ENCODE peak calls at places on chromosomes 11 and 22, in five cellular contexts. R, K, Y, L and N are unnamed samples.

GRCh38 chr11:15412054-15412453 is 297.3 kb downstream of the INSC start:
- DNase-seq in R (no peak), K (no peak), Y (no peak), L (no peak), N (no peak)

GRCh38 chr11:92311616-92312449 is 87.2 kb downstream of the FAT3 start:
- DNase-seq in Y (no peak), L (no peak), R (no peak), K (no peak), N (no peak)

GRCh38 chr11:11857769-11858168 is 16.0 kb downstream of the USP47 start:
- DNase-seq in Y (no peak), R (no peak), L (no peak), K (no peak), N (no peak)

GRCh38 chr11:57324154-57324885 is 432 bp downstream of the TNKS1BP1 start:
- DNase-seq in R (no peak), Y (peak; percentile 70), K (peak; percentile 61), L (peak; percentile 40), N (peak; percentile 40)

GRCh38 chr11:8834379-8834778 is 76.6 kb upstream of the AKIP1 start:
- DNase-seq in Y (no peak), L (no peak), K (no peak), R (no peak), N (no peak)

GRCh38 chr22:36383110-36383581 is 4.6 kb downstream of the MYH9 start:
- DNase-seq in L (no peak), K (no peak), R (no peak), Y (peak; percentile 55), N (no peak)

GRCh38 chr22:42662114-42663021 is 13.2 kb upstream of the CYB5R3 start:
- DNase-seq in L (peak; percentile 79), K (peak; percentile 72), Y (peak; percentile 70), R (peak; percentile 81), N (peak; percentile 53)

GRCh38 chr11:83054904-83055380 is 16.8 kb downstream of the RAB30 start:
- DNase-seq in R (no peak), L (no peak), K (no peak), Y (no peak), N (no peak)

GRCh38 chr11:131763193-131763890 is 392.9 kb downstream of the NTM start:
- DNase-seq in R (no peak), Y (no peak), L (no peak), K (no peak), N (no peak)

GRCh38 chr11:131428853-131429252 is 58.4 kb downstream of the NTM start:
- DNase-seq in R (no peak), Y (no peak), L (no peak), K (no peak), N (no peak)

GRCh38 chr11:92846542-92847125 is 122.8 kb upstream of the MTNR1B start:
- DNase-seq in L (no peak), Y (no peak), K (no peak), R (no peak), N (no peak)

GRCh38 chr11:89498845-89499448 is 7.8 kb upstream of the NOX4 start:
- DNase-seq in Y (no peak), L (no peak), K (no peak), R (no peak), N (no peak)

GRCh38 chr11:35337136-35337918 is 82.0 kb downstream of the SLC1A2 start:
- DNase-seq in Y (no peak), K (peak; percentile 68), R (no peak), L (peak; percentile 62), N (peak; percentile 70)

GRCh38 chr11:14248577-14248976 is 110.4 kb downstream of the RRAS2 start:
- DNase-seq in Y (no peak), L (no peak), R (no peak), K (no peak), N (no peak)

GRCh38 chr22:39459681-39460080 is 2.9 kb downstream of the MGAT3 start:
- DNase-seq in Y (no peak), R (no peak), K (no peak), L (no peak), N (no peak)

GRCh38 chr11:110092577-110093406 is at the start of gene ZC3H12C:
- DNase-seq in R (peak; percentile 80), L (peak; percentile 83), Y (peak; percentile 57), K (peak; percentile 92), N (peak; percentile 59)
- TF ChIP-seq POLR2A in R (peak; percentile 19), L (peak; percentile 17), Y (peak; percentile 81), K (peak; percentile 74), N (no peak)

GRCh38 chr11:118608268-118609214 is 1.1 kb downstream of the PHLDB1 start:
- DNase-seq in L (no peak), Y (no peak), K (peak; percentile 67), R (peak; percentile 72), N (peak; percentile 57)
- TF ChIP-seq POLR2A in L (peak; percentile 23), Y (no peak), K (peak; percentile 57), R (peak; percentile 49), N (peak; percentile 25)

GRCh38 chr11:126063510-126063858 is 818 bp upstream of the CDON start:
- DNase-seq in L (no peak), Y (no peak), K (no peak), R (no peak), N (no peak)

GRCh38 chr11:126060651-126061220 is 1.9 kb downstream of the CDON start:
- DNase-seq in R (no peak), L (no peak), K (no peak), Y (no peak), N (no peak)

GRCh38 chr11:126059238-126059761 is 3.4 kb downstream of the CDON start:
- DNase-seq in L (no peak), Y (no peak), R (no peak), K (no peak), N (no peak)

GRCh38 chr11:126061707-126062678 is 673 bp downstream of the CDON start:
- DNase-seq in Y (no peak), L (peak; percentile 30), R (no peak), K (no peak), N (no peak)

GRCh38 chr11:126062679-126063509 is at the start of gene CDON:
- DNase-seq in L (peak; percentile 92), K (peak; percentile 92), Y (peak; percentile 99), R (peak; percentile 92), N (peak; percentile 89)
- TF ChIP-seq POLR2A in L (peak; percentile 41), K (peak; percentile 51), Y (no peak), R (peak; percentile 54), N (no peak)

GRCh38 chr11:65895482-65895981 is 4.7 kb downstream of the FOSL1 start:
- DNase-seq in K (no peak), Y (no peak), R (no peak), L (no peak), N (no peak)
- TF ChIP-seq POLR2A in K (no peak), Y (no peak), R (no peak), L (no peak), N (no peak)

GRCh38 chr11:844693-845644 is 2.3 kb downstream of the TSPAN4 start:
- DNase-seq in Y (no peak), L (peak; percentile 85), K (peak; percentile 86), R (peak; percentile 97), N (peak; percentile 88)

GRCh38 chr11:843086-843704 is 543 bp downstream of the TSPAN4 start:
- DNase-seq in K (no peak), R (no peak), L (no peak), Y (no peak), N (no peak)

GRCh38 chr11:845872-846271 is 3.2 kb downstream of the TSPAN4 start:
- DNase-seq in Y (no peak), R (no peak), L (no peak), K (no peak), N (no peak)

GRCh38 chr11:842370-843002 is at the start of the genes POLR2L and TSPAN4:
- DNase-seq in R (peak; percentile 93), Y (peak; percentile 98), K (peak; percentile 83), L (peak; percentile 83), N (no peak)

GRCh38 chr11:843818-844692 is 1.4 kb downstream of the TSPAN4 start:
- DNase-seq in K (peak; percentile 90), Y (no peak), L (peak; percentile 73), R (peak; percentile 97), N (peak; percentile 95)
- TF ChIP-seq POLR2A in K (peak; percentile 59), Y (no peak), L (peak; percentile 18), R (peak; percentile 42), N (peak; percentile 70)

GRCh38 chr22:38214248-38215056 is 12.7 kb downstream of the MAFF start:
- DNase-seq in L (peak; percentile 42), R (peak; percentile 62), Y (peak; percentile 66), K (peak; percentile 72), N (no peak)
- TF ChIP-seq POLR2A in L (peak; percentile 19), R (no peak), Y (no peak), K (no peak), N (no peak)

DNA sequence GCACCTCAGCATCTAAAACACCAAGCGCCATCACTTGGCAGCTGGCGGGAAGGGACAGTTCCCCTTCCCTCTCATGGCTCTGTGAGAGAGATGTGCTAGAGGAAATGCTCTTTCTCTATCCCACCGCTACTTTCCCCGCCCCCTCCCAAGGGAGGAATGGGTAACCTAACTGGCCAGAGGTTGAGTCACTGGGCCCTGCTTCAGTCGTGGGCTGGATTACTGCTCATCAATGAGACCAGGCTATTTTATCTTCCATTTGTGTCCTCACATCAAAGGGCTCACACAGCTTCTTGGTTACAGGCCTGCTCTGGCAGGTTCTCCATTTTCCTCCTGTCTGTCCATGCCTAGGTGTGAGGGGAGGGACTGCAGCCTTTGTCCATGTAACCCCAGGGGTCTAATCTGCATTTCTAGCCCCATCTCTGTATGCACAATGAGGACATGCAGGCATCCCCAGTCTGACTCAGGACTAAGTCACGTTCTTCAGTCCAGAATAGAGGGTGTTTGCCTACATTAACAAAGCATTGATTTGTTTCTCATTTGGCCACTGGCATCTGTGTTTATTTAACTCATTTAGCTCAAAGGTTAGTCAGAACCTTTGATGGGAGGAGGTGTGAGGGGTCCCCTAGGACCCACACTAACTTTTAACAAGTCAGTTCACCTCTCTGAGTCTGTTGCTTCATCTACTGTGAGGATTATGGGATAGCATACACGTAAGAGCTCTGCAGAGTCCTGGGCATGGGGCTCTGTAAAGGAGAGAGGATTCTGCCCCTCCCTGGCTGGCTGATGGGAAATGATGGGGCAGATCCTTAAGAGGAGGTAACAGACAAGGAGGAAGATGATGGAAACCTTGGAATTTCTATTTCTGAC is 99.1 kb downstream of the XRRA1 start:
- DNase-seq in K (no peak), Y (no peak), R (peak; percentile 21), L (no peak), N (peak; percentile 45)
- TF ChIP-seq POLR2A in K (no peak), Y (no peak), R (no peak), L (no peak), N (no peak)

GRCh38 chr11:20363500-20364411 is at the start of gene HTATIP2:
- DNase-seq in L (peak; percentile 54), Y (peak; percentile 76), K (peak; percentile 65), R (peak; percentile 69), N (no peak)
- TF ChIP-seq POLR2A in L (peak; percentile 62), Y (peak; percentile 57), K (peak; percentile 45), R (peak; percentile 68), N (peak; percentile 50)

DNA sequence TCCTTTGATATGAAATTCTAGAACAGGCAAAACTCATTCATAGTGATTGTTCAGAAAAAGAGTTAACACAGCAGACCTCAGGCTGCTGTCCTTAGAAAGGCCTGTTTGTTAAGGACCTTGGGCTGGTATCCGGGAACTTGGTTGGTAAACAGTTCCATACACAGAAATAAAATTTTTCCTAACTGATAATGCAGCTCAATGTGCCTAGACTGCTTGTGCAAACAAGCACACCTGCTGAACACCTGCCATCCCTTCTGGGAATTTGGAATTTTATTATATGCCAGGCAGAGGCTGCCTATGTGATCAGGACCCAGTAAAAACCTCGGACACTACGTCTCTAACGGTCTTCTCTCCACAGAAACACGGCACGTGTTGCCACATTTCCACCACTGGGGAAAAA is 11.5 kb downstream of the THAP12 start:
- DNase-seq in Y (no peak), K (no peak), L (no peak), R (no peak), N (no peak)
- TF ChIP-seq POLR2A in Y (no peak), K (no peak), L (no peak), R (no peak), N (no peak)

GRCh38 chr11:76823481-76824028 is 37.2 kb upstream of the ACER3 start:
- DNase-seq in R (peak; percentile 67), K (no peak), Y (no peak), L (no peak), N (peak; percentile 79)
- TF ChIP-seq POLR2A in R (no peak), K (no peak), Y (no peak), L (no peak), N (no peak)